ENCODE peak calls at places on chromosomes 7 and 10, in five cellular contexts. One of them, this sample, is unnamed.
A peak's percentile ranks its signal among the peaks of the same experiment; 100 is the strongest.

GRCh38 chr7:4629287-4629905 is 52.7 kb upstream of the FOXK1 start:
- DNase-seq in neural progenitor cell: no peak
- DNase-seq in prostate gland: no peak
- DNase-seq in BE2C: no peak
- DNase-seq in ovary: no peak
- DNase-seq in this sample: no peak

GRCh38 chr10:77290528-77291155 is 347.0 kb downstream of the KCNMA1 start:
- DNase-seq in ovary: no peak
- DNase-seq in prostate gland: no peak
- DNase-seq in BE2C: no peak
- DNase-seq in neural progenitor cell: no peak
- DNase-seq in this sample: no peak

GRCh38 chr7:55657654-55658053 is 85.4 kb upstream of the VOPP1 start:
- DNase-seq in BE2C: no peak
- DNase-seq in ovary: no peak
- DNase-seq in prostate gland: no peak
- DNase-seq in neural progenitor cell: no peak
- DNase-seq in this sample: no peak

GRCh38 chr10:62067560-62067959 is 166.1 kb downstream of the ARID5B start:
- DNase-seq in neural progenitor cell: no peak
- DNase-seq in prostate gland: no peak
- DNase-seq in ovary: no peak
- DNase-seq in BE2C: no peak
- DNase-seq in this sample: no peak

GRCh38 chr10:22856444-22857074 is 71.3 kb upstream of the ARMC3 start:
- DNase-seq in ovary: no peak
- DNase-seq in neural progenitor cell: no peak
- DNase-seq in BE2C: no peak
- DNase-seq in prostate gland: no peak
- DNase-seq in this sample: no peak

GRCh38 chr10:71770255-71770654 is 3.1 kb downstream of the VSIR start:
- DNase-seq in neural progenitor cell: no peak
- DNase-seq in prostate gland: no peak
- DNase-seq in BE2C: no peak
- DNase-seq in ovary: no peak
- DNase-seq in this sample: no peak

GRCh38 chr10:114328876-114329275 is 75.4 kb downstream of the AFAP1L2 start:
- DNase-seq in neural progenitor cell: no peak
- DNase-seq in ovary: no peak
- DNase-seq in prostate gland: peak; percentile 66
- DNase-seq in BE2C: no peak
- DNase-seq in this sample: no peak

GRCh38 chr7:50022451-50022850 is 70.6 kb downstream of the ZPBP start:
- DNase-seq in ovary: no peak
- DNase-seq in neural progenitor cell: no peak
- DNase-seq in BE2C: no peak
- DNase-seq in prostate gland: no peak
- DNase-seq in this sample: no peak

GRCh38 chr7:138755331-138755747 is 42.5 kb upstream of the TMEM213 start:
- DNase-seq in ovary: no peak
- DNase-seq in BE2C: peak; percentile 56
- DNase-seq in prostate gland: no peak
- DNase-seq in neural progenitor cell: peak; percentile 48
- DNase-seq in this sample: no peak

GRCh38 chr10:47173929-47174442 is 126.0 kb upstream of the GDF10 start:
- DNase-seq in neural progenitor cell: no peak
- DNase-seq in ovary: no peak
- DNase-seq in BE2C: no peak
- DNase-seq in prostate gland: no peak
- DNase-seq in this sample: no peak

GRCh38 chr10:27783660-27784059 is 38.0 kb upstream of the MKX start:
- DNase-seq in prostate gland: no peak
- DNase-seq in BE2C: no peak
- DNase-seq in ovary: no peak
- DNase-seq in neural progenitor cell: peak; percentile 69
- DNase-seq in this sample: peak; percentile 21

GRCh38 chr10:118241229-118242137 is 100.6 kb downstream of the FAM204A start:
- DNase-seq in BE2C: peak; percentile 73
- DNase-seq in neural progenitor cell: peak; percentile 90
- DNase-seq in ovary: peak; percentile 89
- DNase-seq in prostate gland: peak; percentile 80
- DNase-seq in this sample: peak; percentile 83

GRCh38 chr10:77518910-77519274 is 118.7 kb downstream of the KCNMA1 start:
- DNase-seq in neural progenitor cell: no peak
- DNase-seq in ovary: no peak
- DNase-seq in BE2C: no peak
- DNase-seq in prostate gland: no peak
- DNase-seq in this sample: no peak

GRCh38 chr7:138610671-138611170 is 90.4 kb downstream of the SVOPL start:
- DNase-seq in BE2C: no peak
- DNase-seq in ovary: no peak
- DNase-seq in neural progenitor cell: no peak
- DNase-seq in prostate gland: no peak
- DNase-seq in this sample: peak; percentile 69

GRCh38 chr10:49512121-49512809 is 26.7 kb downstream of the ERCC6 start:
- DNase-seq in neural progenitor cell: peak; percentile 55
- DNase-seq in ovary: no peak
- DNase-seq in prostate gland: peak; percentile 54
- DNase-seq in BE2C: peak; percentile 25
- DNase-seq in this sample: peak; percentile 17

GRCh38 chr10:119030421-119031250 is 1.1 kb downstream of the NANOS1 start:
- DNase-seq in prostate gland: peak; percentile 27
- DNase-seq in BE2C: peak; percentile 73
- DNase-seq in neural progenitor cell: peak; percentile 89
- DNase-seq in ovary: peak; percentile 33
- DNase-seq in this sample: peak; percentile 46

GRCh38 chr7:20514364-20514763 is 101.1 kb upstream of the ABCB5 start:
- DNase-seq in ovary: no peak
- DNase-seq in neural progenitor cell: no peak
- DNase-seq in prostate gland: peak; percentile 28
- DNase-seq in BE2C: peak; percentile 93
- DNase-seq in this sample: peak; percentile 68

GRCh38 chr10:58817499-58817898 is 304.8 kb downstream of the BICC1 start:
- DNase-seq in BE2C: no peak
- DNase-seq in ovary: no peak
- DNase-seq in prostate gland: no peak
- DNase-seq in neural progenitor cell: no peak
- DNase-seq in this sample: no peak

GRCh38 chr10:5596611-5597341 is 69.6 kb downstream of the ASB13 start:
- DNase-seq in BE2C: no peak
- DNase-seq in neural progenitor cell: no peak
- DNase-seq in ovary: no peak
- DNase-seq in prostate gland: no peak
- DNase-seq in this sample: no peak

GRCh38 chr7:80533287-80533686 is 21.4 kb upstream of the GNAT3 start:
- DNase-seq in prostate gland: no peak
- DNase-seq in BE2C: no peak
- DNase-seq in ovary: no peak
- DNase-seq in neural progenitor cell: peak; percentile 26
- DNase-seq in this sample: no peak

GRCh38 chr7:3943779-3944520 is 642.9 kb downstream of the SDK1 start:
- DNase-seq in BE2C: no peak
- DNase-seq in neural progenitor cell: no peak
- DNase-seq in ovary: no peak
- DNase-seq in prostate gland: no peak
- DNase-seq in this sample: no peak

GRCh38 chr10:77925795-77926565 is 575 bp downstream of the DLG5 start:
- DNase-seq in prostate gland: peak; percentile 73
- DNase-seq in neural progenitor cell: peak; percentile 72
- DNase-seq in BE2C: peak; percentile 56
- DNase-seq in ovary: peak; percentile 73
- DNase-seq in this sample: peak; percentile 77

GRCh38 chr10:92757066-92757716 is 67.4 kb downstream of the HHEX start:
- DNase-seq in neural progenitor cell: peak; percentile 59
- DNase-seq in ovary: peak; percentile 34
- DNase-seq in BE2C: peak; percentile 35
- DNase-seq in prostate gland: peak; percentile 61
- DNase-seq in this sample: peak; percentile 22

GRCh38 chr7:70952311-70952710 is 179.6 kb upstream of the GALNT17 start:
- DNase-seq in neural progenitor cell: no peak
- DNase-seq in BE2C: no peak
- DNase-seq in ovary: no peak
- DNase-seq in prostate gland: no peak
- DNase-seq in this sample: no peak

GRCh38 chr7:151689196-151689971 is 169.7 kb upstream of the RHEB start:
- DNase-seq in BE2C: no peak
- DNase-seq in prostate gland: peak; percentile 35
- DNase-seq in ovary: no peak
- DNase-seq in neural progenitor cell: no peak
- DNase-seq in this sample: peak; percentile 55

GRCh38 chr10:121832647-121833046 is 95.2 kb downstream of the ATE1 start:
- DNase-seq in prostate gland: no peak
- DNase-seq in BE2C: no peak
- DNase-seq in neural progenitor cell: no peak
- DNase-seq in ovary: no peak
- DNase-seq in this sample: no peak
- H3K4me3 ChIP-seq in prostate gland: no peak overlapping the region
- H3K4me3 ChIP-seq in BE2C: no peak overlapping the region
- H3K4me3 ChIP-seq in neural progenitor cell: no peak overlapping the region
- H3K4me3 ChIP-seq in ovary: no peak overlapping the region
- H3K4me3 ChIP-seq in this sample: no peak overlapping the region

GRCh38 chr7:42617071-42617705 is 294.7 kb downstream of the C7orf25 start:
- DNase-seq in ovary: no peak
- DNase-seq in BE2C: no peak
- DNase-seq in neural progenitor cell: peak; percentile 9
- DNase-seq in prostate gland: no peak
- DNase-seq in this sample: no peak
- H3K4me3 ChIP-seq in ovary: no peak overlapping the region
- H3K4me3 ChIP-seq in BE2C: no peak overlapping the region
- H3K4me3 ChIP-seq in neural progenitor cell: no peak overlapping the region
- H3K4me3 ChIP-seq in prostate gland: no peak overlapping the region
- H3K4me3 ChIP-seq in this sample: no peak overlapping the region

GRCh38 chr7:95296456-95296855 is 27.9 kb downstream of the PON1 start:
- DNase-seq in prostate gland: no peak
- DNase-seq in ovary: no peak
- DNase-seq in neural progenitor cell: no peak
- DNase-seq in BE2C: no peak
- DNase-seq in this sample: no peak
- H3K4me3 ChIP-seq in prostate gland: no peak overlapping the region
- H3K4me3 ChIP-seq in ovary: no peak overlapping the region
- H3K4me3 ChIP-seq in neural progenitor cell: no peak overlapping the region
- H3K4me3 ChIP-seq in BE2C: no peak overlapping the region
- H3K4me3 ChIP-seq in this sample: no peak overlapping the region

DNA sequence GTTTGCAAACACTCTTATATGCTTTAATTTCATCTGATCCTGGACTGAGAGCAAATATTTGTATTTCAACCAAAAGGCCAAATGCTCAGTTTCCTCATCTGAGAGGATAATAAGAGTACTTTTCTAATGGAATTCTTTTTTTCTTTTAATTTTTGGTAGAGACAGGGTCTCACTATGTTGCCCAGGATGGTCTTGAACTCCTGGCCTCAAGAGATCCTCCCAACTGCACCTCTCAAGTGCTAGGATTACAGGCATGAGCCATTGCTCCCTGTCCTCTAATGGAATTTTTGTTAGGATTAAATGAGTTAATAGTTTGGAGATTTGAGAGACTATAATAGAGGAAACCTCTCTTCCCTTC is 68.4 kb upstream of the KMT2E start:
- DNase-seq in BE2C: no peak
- DNase-seq in ovary: no peak
- DNase-seq in prostate gland: no peak
- DNase-seq in neural progenitor cell: no peak
- DNase-seq in this sample: no peak
- H3K4me3 ChIP-seq in BE2C: no peak overlapping the region
- H3K4me3 ChIP-seq in ovary: no peak overlapping the region
- H3K4me3 ChIP-seq in prostate gland: no peak overlapping the region
- H3K4me3 ChIP-seq in neural progenitor cell: no peak overlapping the region
- H3K4me3 ChIP-seq in this sample: no peak overlapping the region

This sample was measured in body of pancreas.